ENCODE peak calls at places on chromosomes 6 and 20, in four cellular contexts. One of them, this sample, is unnamed. For H3K4me1, the result is how much of the 10 kb centered on the place peaks cover.

GRCh38 chr20:13219327-13220193 is 1.5 kb upstream of the ISM1 start:
- DNase-seq in A549: no peak
- DNase-seq in fibroblast of lung: no peak
- DNase-seq in lung: no peak
- DNase-seq in this sample: peak

GRCh38 chr20:44065401-44066340 is 121.3 kb downstream of the JPH2 start:
- DNase-seq in lung: no peak
- DNase-seq in fibroblast of lung: no peak
- DNase-seq in A549: no peak
- DNase-seq in this sample: no peak

GRCh38 chr6:63319911-63320310 is at the start of gene LGSN:
- DNase-seq in A549: no peak
- DNase-seq in lung: no peak
- DNase-seq in fibroblast of lung: no peak
- DNase-seq in this sample: no peak

GRCh38 chr6:10461850-10462249 is 47.0 kb upstream of the TFAP2A start:
- DNase-seq in fibroblast of lung: no peak
- DNase-seq in A549: no peak
- DNase-seq in lung: no peak
- DNase-seq in this sample: no peak

GRCh38 chr6:79076881-79077641 is 993 bp downstream of the PHIP start:
- DNase-seq in A549: peak
- DNase-seq in fibroblast of lung: peak
- DNase-seq in lung: peak
- DNase-seq in this sample: peak

GRCh38 chr20:56551571-56551970 is 18.5 kb downstream of the FAM209B start:
- DNase-seq in fibroblast of lung: no peak
- DNase-seq in lung: no peak
- DNase-seq in A549: no peak
- DNase-seq in this sample: no peak

GRCh38 chr20:1809611-1810510 is 85.3 kb upstream of the SIRPA start:
- DNase-seq in fibroblast of lung: no peak
- DNase-seq in A549: peak
- DNase-seq in lung: no peak
- DNase-seq in this sample: no peak

GRCh38 chr20:12262747-12263146 is 345.1 kb downstream of the BTBD3 start:
- DNase-seq in A549: no peak
- DNase-seq in lung: no peak
- DNase-seq in fibroblast of lung: peak
- DNase-seq in this sample: no peak

GRCh38 chr6:51962355-51962754 is 125.1 kb downstream of the PKHD1 start:
- DNase-seq in lung: no peak
- DNase-seq in fibroblast of lung: no peak
- DNase-seq in A549: no peak
- DNase-seq in this sample: no peak

GRCh38 chr6:140744648-140745320 is 1370.3 kb upstream of the CITED2 start:
- DNase-seq in A549: no peak
- DNase-seq in fibroblast of lung: peak
- DNase-seq in lung: no peak
- DNase-seq in this sample: no peak

GRCh38 chr6:7726416-7727149 is 684 bp downstream of the BMP6 start:
- DNase-seq in fibroblast of lung: no peak
- DNase-seq in A549: peak
- DNase-seq in lung: no peak
- DNase-seq in this sample: no peak

GRCh38 chr6:7725849-7726415 is at the start of gene BMP6:
- DNase-seq in fibroblast of lung: peak
- DNase-seq in lung: peak
- DNase-seq in A549: peak
- DNase-seq in this sample: peak

GRCh38 chr6:7728855-7729590 is 3.1 kb downstream of the BMP6 start:
- DNase-seq in A549: no peak
- DNase-seq in fibroblast of lung: no peak
- DNase-seq in lung: no peak
- DNase-seq in this sample: no peak

GRCh38 chr6:7727951-7728854 is 2.3 kb downstream of the BMP6 start:
- DNase-seq in A549: peak
- DNase-seq in fibroblast of lung: peak
- DNase-seq in lung: no peak
- DNase-seq in this sample: peak

DNA sequence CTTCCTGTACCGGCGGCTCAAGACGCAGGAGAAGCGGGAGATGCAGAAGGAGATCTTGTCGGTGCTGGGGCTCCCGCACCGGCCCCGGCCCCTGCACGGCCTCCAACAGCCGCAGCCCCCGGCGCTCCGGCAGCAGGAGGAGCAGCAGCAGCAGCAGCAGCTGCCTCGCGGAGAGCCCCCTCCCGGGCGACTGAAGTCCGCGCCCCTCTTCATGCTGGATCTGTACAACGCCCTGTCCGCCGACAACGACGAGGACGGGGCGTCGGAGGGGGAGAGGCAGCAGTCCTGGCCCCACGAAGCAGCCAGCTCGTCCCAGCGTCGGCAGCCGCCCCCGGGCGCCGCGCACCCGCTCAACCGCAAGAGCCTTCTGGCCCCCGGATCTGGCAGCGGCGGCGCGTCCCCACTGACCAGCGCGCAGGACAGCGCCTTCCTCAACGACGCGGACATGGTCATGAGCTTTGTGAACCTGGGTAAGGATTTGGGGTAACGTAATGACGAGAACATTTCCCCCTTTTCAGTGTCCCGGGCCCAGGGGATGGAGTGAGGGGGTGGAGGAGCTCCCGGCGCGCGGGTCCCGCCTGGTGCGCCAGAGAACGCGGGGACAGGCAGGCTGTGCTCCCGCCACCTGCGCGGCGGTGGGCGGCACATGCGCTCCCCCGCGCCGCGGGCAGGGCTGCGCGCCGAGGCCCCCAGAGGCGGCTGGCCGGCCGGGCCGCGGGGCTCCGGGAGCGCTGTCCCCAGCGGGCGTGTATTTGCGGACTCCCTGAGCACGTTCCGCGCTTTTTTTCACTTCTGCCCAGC is 1.5 kb downstream of the BMP6 start:
- DNase-seq in fibroblast of lung: no peak
- DNase-seq in lung: no peak
- DNase-seq in A549: peak
- DNase-seq in this sample: no peak
- H3K4me3 ChIP-seq in fibroblast of lung: peak
- H3K4me3 ChIP-seq in lung: peak
- H3K4me3 ChIP-seq in A549: peak
- H3K4me3 ChIP-seq in this sample: peak

GRCh38 chr6:152682141-152682540 is 15.6 kb upstream of the MYCT1 start:
- DNase-seq in fibroblast of lung: no peak
- DNase-seq in lung: no peak
- DNase-seq in A549: no peak
- DNase-seq in this sample: no peak

GRCh38 chr6:152680879-152681517 is 16.7 kb upstream of the MYCT1 start:
- DNase-seq in lung: no peak
- DNase-seq in A549: no peak
- DNase-seq in fibroblast of lung: no peak
- DNase-seq in this sample: no peak

GRCh38 chr6:152680151-152680550 is 17.5 kb upstream of the MYCT1 start:
- DNase-seq in A549: no peak
- DNase-seq in lung: no peak
- DNase-seq in fibroblast of lung: no peak
- DNase-seq in this sample: no peak

DNA sequence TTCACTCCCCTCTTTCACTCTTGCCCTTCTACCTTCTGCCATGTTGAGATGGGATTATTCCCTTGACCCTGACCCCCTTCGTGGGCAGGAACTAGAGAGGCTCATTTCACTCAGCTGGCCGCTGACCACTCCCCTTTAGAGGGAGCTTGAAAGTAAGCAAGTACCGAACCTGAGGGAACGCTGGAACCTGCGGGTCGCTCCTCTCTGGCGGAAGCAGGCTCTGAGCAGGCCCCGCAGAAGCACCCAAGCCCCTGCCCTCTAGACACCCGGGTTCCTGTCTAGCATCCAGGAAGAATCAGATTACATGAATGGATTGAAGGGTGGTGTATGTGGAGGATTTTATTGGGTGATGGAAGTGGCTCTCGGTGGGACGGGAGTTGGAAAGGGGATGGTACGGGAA is 11.9 kb upstream of the MYCT1 start:
- DNase-seq in A549: no peak
- DNase-seq in fibroblast of lung: no peak
- DNase-seq in lung: no peak
- DNase-seq in this sample: no peak
- TF ChIP-seq CTCF in A549: no peak
- TF ChIP-seq CTCF in fibroblast of lung: no peak
- TF ChIP-seq CTCF in lung: no peak
- TF ChIP-seq CTCF in this sample: no peak

DNA sequence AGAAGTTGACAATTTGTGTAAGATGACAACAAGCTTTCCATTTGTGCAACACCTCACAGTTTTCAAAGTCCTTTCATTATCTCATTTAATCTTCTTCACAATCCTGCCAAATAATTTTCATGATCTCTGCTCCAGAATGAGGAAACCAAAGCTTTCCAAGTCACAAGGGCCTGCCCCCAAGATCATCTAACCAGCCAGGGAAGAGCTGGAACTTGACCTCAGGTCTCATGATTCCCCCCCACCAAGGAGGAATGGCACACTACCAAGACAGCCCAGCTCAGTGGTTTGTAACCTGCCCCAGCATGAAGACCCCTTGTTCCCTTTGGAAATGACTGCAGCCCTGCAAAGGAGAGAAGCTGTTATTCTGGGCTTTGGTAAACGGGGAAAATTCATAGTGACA is 73.9 kb upstream of the PIM1 start:
- DNase-seq in A549: no peak
- DNase-seq in fibroblast of lung: no peak
- DNase-seq in lung: no peak
- DNase-seq in this sample: no peak
- H3K4me1 ChIP-seq in A549: under half
- H3K4me1 ChIP-seq in fibroblast of lung: under half
- H3K4me1 ChIP-seq in lung: under half
- H3K4me1 ChIP-seq in this sample: under half

DNA sequence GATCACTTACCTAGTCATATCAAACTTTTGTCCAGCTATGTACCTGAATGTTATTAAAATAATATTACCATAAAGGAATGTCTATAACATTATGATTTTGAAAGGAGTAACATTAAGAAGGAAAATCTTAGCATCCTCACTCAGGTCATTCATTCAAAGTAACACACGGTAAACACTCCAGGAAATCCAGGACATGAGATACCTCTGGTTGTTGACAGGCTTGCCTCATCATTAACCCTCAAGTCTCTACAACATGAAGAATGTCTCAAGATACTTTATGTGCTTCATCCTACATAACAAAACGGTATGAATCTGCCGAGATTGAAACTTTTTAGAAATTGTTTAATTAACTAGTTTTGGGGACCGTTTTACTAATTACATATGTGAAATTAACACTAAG is 690 bp upstream of the FILIP1 start:
- DNase-seq in fibroblast of lung: no peak
- DNase-seq in A549: no peak
- DNase-seq in lung: no peak
- DNase-seq in this sample: no peak
- H3K4me3 ChIP-seq in fibroblast of lung: no peak
- H3K4me3 ChIP-seq in A549: peak
- H3K4me3 ChIP-seq in lung: no peak
- H3K4me3 ChIP-seq in this sample: no peak

DNA sequence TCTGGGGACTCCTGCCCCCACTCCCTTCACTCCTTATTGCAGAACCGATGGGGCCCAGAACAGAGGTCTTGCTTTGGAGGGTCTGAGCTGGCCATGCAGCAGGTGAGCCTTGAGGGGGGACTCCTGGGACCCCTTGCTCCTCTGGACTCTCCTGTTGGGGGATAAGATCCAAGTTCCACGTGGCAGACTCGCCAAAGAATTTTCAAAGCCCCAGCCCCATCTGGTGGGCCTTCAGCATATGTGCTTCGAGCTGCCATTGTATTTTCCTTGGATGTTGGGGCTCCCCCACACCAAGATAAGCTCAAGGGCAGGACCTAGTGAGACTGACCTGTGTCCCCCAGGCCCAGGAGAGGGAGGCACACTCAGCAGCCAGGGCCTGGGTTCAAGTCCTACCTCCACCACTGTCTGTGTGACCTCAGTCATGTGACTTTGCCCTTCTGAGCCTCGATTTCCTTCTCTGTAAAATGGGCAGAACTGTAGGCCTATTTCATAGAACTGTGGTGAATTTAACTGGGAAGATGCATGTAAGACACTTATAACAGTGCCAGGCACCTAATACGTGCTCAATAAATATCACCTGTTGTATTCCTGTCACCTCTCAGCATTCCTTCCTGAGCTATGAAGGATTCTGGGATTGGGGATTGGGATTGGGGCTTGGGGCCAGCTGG is 115.5 kb downstream of the VEGFA start:
- DNase-seq in fibroblast of lung: no peak
- DNase-seq in lung: no peak
- DNase-seq in A549: no peak
- DNase-seq in this sample: no peak
- TF ChIP-seq CTCF in fibroblast of lung: no peak
- TF ChIP-seq CTCF in lung: no peak
- TF ChIP-seq CTCF in A549: no peak
- TF ChIP-seq CTCF in this sample: no peak